ENCODE peak calls at places on chromosomes 7 and 10, in eight cellular contexts. M is GM12878, F is sigmoid colon, R is suprapubic skin, K is K562, U is stomach, B is esophagus muscularis mucosa, J is HepG2. G is an unnamed sample.

GRCh38 chr10:63633677-63634487 is 112.7 kb downstream of the REEP3 start:
- DNase-seq in M (no peak), F (no peak), R (no peak), K (peak), U (no peak), B (no peak), J (peak), G (no peak)

GRCh38 chr10:105506258-105506657 is 865.2 kb downstream of the SORCS3 start:
- DNase-seq in M (no peak), F (no peak), R (no peak), K (no peak), U (no peak), B (no peak), J (no peak), G (no peak)

GRCh38 chr10:114401195-114401741 is 3.0 kb downstream of the AFAP1L2 start:
- DNase-seq in M (no peak), F (peak), R (peak), K (no peak), U (peak), B (no peak), J (no peak), G (peak)

GRCh38 chr10:13105184-13105583 is 5.2 kb downstream of the OPTN start:
- DNase-seq in M (no peak), F (no peak), R (no peak), K (no peak), U (no peak), B (no peak), J (peak), G (no peak)

GRCh38 chr10:78770167-78771090 is 298.3 kb upstream of the ZMIZ1 start:
- DNase-seq in M (no peak), F (no peak), R (peak), K (no peak), U (no peak), B (no peak), J (no peak), G (no peak)

GRCh38 chr10:30182191-30183075 is 123.0 kb upstream of the JCAD start:
- DNase-seq in M (no peak), F (no peak), R (peak), K (no peak), U (no peak), B (no peak), J (peak), G (no peak)

GRCh38 chr7:128405345-128406146 is 4.2 kb downstream of the IMPDH1 start:
- DNase-seq in M (no peak), F (no peak), R (no peak), K (peak), U (peak), B (no peak), J (no peak), G (peak)

GRCh38 chr10:43250925-43251663 is 15.8 kb downstream of the RASGEF1A start:
- DNase-seq in M (no peak), F (peak), R (peak), K (no peak), U (peak), B (no peak), J (no peak), G (no peak)

GRCh38 chr7:72925546-72926120 is 738 bp downstream of the POM121 start:
- DNase-seq in M (no peak), F (no peak), R (no peak), K (no peak), U (no peak), B (peak), J (no peak), G (no peak)

GRCh38 chr7:147923841-147924240 is 666.7 kb upstream of the C7orf33 start:
- DNase-seq in M (no peak), F (no peak), R (no peak), K (no peak), U (no peak), B (no peak), J (no peak), G (no peak)

GRCh38 chr10:69250041-69250440 is 28.3 kb upstream of the HK1 start:
- DNase-seq in M (no peak), F (no peak), R (no peak), K (no peak), U (no peak), B (no peak), J (no peak), G (no peak)

GRCh38 chr7:16753102-16753931 is at the start of gene TSPAN13:
- DNase-seq in M (no peak), F (peak), R (peak), K (peak), U (peak), B (no peak), J (peak), G (peak)

GRCh38 chr10:12349628-12350166 is 350 bp downstream of the CAMK1D start:
- DNase-seq in M (no peak), F (peak), R (no peak), K (no peak), U (no peak), B (no peak), J (no peak), G (no peak)

GRCh38 chr7:38306914-38307313 is 33.5 kb upstream of the TARP start:
- DNase-seq in M (no peak), F (no peak), R (no peak), K (no peak), U (no peak), B (no peak), J (no peak), G (no peak)

GRCh38 chr7:129169705-129170319 is 18.6 kb upstream of the SMO start:
- DNase-seq in M (no peak), F (no peak), R (no peak), K (no peak), U (no peak), B (no peak), J (no peak), G (no peak)

GRCh38 chr7:112263519-112263918 is 57.0 kb downstream of the ZNF277 start:
- DNase-seq in M (no peak), F (no peak), R (no peak), K (no peak), U (no peak), B (no peak), J (no peak), G (no peak)

GRCh38 chr7:74542558-74543117 is 88.9 kb downstream of the GTF2IRD1 start:
- DNase-seq in M (no peak), F (no peak), R (no peak), K (no peak), U (peak), B (no peak), J (no peak), G (no peak)

DNA sequence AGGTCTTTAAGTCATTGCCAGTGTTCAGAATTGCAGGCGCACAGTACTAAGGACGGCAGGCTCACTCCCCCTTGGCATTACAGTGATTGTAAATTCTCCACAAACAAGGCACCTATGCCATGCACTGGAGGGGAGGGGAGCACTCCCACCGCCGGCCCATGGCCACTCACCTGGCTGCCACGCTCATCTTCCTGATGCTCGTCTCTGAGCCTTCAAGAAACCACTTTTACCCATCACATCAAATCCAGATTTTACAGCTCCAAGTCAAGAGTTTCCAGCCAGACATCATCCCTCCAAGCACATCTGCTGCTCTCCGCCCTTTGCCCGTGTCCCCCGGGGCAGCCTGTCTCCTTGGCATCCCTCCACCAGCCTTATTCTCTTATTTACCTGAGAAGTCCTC is 350.2 kb upstream of the SHH start:
- DNase-seq in M (no peak), F (no peak), R (no peak), K (no peak), U (no peak), B (no peak), J (no peak), G (no peak)
- TF ChIP-seq EP300 in M (no peak), F (no peak), R (no peak), K (no peak), U (no peak), B (no peak), J (no peak), G (no peak)

DNA sequence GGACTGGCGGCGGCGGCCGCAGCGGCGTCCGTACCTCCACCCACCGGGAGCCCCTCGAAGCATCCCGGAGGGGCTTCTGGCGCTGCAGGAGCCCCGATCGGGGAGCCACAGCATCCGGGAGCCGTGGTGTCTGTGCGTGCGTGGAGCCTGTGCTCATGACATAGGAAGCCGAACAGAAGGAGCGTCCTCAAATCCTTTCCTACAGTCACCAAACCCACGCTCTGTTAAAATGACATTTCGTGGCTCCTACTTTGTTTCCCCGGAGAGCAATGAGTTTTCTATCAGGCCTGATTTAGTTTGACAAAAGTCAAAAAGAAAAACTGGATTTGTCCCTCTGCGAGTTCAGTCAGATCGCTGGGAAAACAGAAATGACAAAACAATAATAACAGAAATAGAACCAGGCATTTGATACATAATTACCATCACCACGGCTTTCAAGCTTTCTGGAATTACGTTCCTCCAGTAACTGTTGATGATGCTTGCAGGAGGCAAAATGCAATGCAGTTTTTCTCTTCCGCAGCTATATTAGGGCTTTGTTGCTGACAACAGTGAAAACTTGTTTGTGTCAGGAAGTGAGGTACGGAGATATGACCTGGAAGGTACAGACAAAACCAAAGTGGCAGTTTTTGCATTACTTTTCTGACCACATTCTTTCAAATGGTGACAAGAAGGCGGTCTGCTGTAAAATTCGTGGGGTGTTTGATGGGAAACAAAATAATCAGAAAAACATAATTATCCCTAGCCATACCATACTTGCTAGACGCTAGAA is 219.3 kb upstream of the MKLN1 start:
- DNase-seq in M (no peak), F (no peak), R (no peak), K (peak), U (no peak), B (no peak), J (no peak), G (peak)
- TF ChIP-seq POLR2AphosphoS5 in M (peak), F (peak), R (no peak), K (no peak), U (peak), B (no peak), J (no peak), G (no peak)

GRCh38 chr7:35593896-35594295 is 101.0 kb downstream of the HERPUD2 start:
- DNase-seq in M (no peak), F (no peak), R (no peak), K (peak), U (no peak), B (no peak), J (peak), G (no peak)
- TF ChIP-seq EP300 in M (no peak), F (no peak), R (no peak), K (no peak), U (no peak), B (no peak), J (no peak), G (no peak)

DNA sequence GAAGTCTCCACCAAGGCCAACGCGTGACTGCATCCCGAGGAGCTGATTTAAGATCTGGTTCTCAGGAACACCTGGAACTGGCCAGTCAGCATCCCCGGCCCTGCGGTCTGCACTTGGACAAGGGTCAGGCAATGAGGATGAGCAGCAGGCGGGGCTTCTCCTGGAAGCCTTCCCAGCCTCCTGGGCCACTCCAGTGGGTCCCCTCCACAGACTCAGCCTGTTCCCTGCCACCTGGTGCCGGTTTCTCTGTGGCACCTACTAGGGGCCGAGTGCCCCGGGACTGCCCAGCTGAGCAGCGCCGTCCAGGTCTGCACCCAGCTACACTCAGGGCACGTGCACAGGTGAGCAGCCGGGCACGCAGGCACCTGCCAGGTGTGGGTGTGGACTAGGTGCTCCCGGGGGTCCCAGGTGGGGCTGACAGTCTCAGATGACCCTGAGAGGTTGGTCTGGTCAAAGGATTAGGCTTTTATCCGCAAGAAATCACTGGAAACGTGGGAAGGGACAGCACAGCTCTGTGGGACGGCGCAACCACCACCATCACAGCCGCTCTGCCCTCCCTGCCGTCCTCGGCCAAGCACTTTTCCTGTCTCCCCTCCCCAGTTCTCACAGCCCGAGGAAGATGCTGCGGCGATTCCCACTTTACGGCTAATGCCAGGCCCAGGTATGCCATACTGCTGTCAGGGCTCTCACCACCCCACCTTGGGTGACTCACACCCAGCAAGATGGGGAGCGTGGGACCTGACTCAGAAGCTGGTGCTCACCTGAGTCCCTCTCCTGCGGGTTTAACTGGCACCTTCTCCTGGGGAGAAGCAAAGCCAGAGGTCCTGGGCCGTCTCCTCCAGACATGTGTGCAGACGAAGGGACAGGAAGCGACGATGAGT is 166.0 kb downstream of the RNF216 start:
- DNase-seq in M (no peak), F (no peak), R (no peak), K (no peak), U (no peak), B (no peak), J (no peak), G (no peak)
- TF ChIP-seq POLR2AphosphoS5 in M (no peak), F (no peak), R (no peak), K (no peak), U (no peak), B (no peak), J (no peak), G (no peak)

GRCh38 chr7:55245271-55245723 is 119.8 kb upstream of the LANCL2 start:
- DNase-seq in M (no peak), F (no peak), R (no peak), K (no peak), U (no peak), B (peak), J (peak), G (no peak)
- TF ChIP-seq EP300 in M (no peak), F (no peak), R (no peak), K (no peak), U (no peak), B (no peak), J (no peak), G (no peak)

GRCh38 chr10:128043259-128044045 is 82.8 kb downstream of the MKI67 start:
- DNase-seq in M (no peak), F (peak), R (no peak), K (no peak), U (no peak), B (no peak), J (no peak), G (no peak)
- TF ChIP-seq POLR2AphosphoS5 in M (no peak), F (no peak), R (no peak), K (no peak), U (no peak), B (no peak), J (no peak), G (no peak)

DNA sequence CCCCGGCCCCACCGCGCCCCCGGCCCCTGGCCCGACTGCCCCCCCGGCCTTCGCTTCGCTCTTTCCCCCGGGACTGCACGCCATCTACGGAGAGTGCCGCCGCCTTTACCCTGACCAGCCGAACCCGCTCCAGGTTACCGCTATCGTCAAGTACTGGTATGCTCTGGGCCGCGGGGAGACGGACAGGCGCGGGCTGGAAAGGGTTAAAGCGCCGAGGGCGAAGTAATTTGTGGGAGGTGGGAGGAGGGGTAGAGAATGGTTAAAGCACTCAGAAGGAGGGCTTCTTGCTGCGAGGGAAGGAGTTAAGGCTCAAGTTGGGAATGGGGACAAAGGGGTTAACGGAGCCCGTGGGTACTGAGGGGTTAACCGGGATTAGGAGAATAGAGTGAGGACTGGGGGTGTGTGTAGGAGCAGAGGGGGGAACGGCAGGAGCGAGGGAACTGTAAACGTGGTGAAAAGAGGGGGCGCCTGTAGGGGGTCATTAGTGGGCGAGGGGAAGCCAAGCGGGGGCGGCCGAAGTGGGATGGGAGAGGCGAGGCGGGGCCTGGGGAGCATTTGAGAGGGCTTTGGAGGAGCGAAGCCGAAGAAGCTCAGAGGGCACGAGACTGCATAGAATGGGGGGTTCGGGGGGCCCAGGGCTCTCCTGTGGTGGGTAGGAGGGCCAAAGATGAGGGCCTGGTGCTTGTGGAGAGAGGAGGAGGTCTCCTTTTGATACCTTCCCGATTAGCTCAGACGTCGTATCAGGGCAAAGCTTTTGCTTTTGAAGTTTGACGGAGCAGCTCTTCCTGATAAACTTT is 605 bp downstream of the SUFU start:
- DNase-seq in M (no peak), F (peak), R (no peak), K (peak), U (peak), B (no peak), J (no peak), G (peak)
- TF ChIP-seq EP300 in M (no peak), F (no peak), R (no peak), K (no peak), U (no peak), B (no peak), J (no peak), G (no peak)

GRCh38 chr10:4685904-4686643 is 139.9 kb upstream of the AKR1E2 start:
- DNase-seq in M (no peak), F (no peak), R (no peak), K (no peak), U (no peak), B (no peak), J (no peak), G (no peak)
- TF ChIP-seq POLR2AphosphoS5 in M (no peak), F (no peak), R (no peak), K (no peak), U (no peak), B (no peak), J (no peak), G (no peak)

GRCh38 chr10:23197416-23197861 is 5.3 kb downstream of the PTF1A start:
- DNase-seq in M (no peak), F (no peak), R (no peak), K (no peak), U (no peak), B (peak), J (no peak), G (no peak)

GRCh38 chr10:23198610-23198939 is 6.5 kb downstream of the PTF1A start:
- DNase-seq in M (no peak), F (no peak), R (no peak), K (no peak), U (no peak), B (no peak), J (no peak), G (no peak)

GRCh38 chr10:23195846-23196200 is 3.7 kb downstream of the PTF1A start:
- DNase-seq in M (no peak), F (no peak), R (no peak), K (no peak), U (no peak), B (peak), J (no peak), G (no peak)

GRCh38 chr10:23196201-23196600 is 4.1 kb downstream of the PTF1A start:
- DNase-seq in M (no peak), F (no peak), R (no peak), K (no peak), U (no peak), B (peak), J (no peak), G (no peak)

DNA sequence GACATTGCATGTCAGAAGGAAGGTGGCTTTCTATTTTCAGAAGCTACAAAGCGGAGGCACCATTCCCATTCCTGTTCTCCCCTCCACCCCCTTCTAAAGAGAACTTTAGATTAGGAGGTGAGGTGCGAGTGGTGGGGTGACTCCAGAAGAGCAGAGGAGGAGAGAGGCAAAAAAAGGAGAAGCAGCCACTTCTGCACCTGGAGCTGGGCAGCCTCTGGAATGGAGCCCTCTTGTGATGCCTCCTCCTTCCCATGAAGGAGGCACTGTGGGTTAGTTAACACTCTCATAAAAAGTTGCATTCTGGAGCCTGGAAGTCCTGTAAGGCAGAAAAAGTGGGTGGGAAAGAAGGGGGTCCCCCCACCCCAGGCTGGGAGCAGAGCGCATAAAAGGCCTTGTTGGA is 4.8 kb downstream of the PTF1A start:
- DNase-seq in M (no peak), F (no peak), R (no peak), K (no peak), U (no peak), B (peak), J (no peak), G (no peak)
- TF ChIP-seq EP300 in M (no peak), F (no peak), R (no peak), K (no peak), U (no peak), B (no peak), J (no peak), G (no peak)

GRCh38 chr10:28624351-28624750 is 53.0 kb upstream of the BAMBI start:
- DNase-seq in M (no peak), F (no peak), R (no peak), K (no peak), U (no peak), B (no peak), J (no peak), G (no peak)
- TF ChIP-seq POLR2AphosphoS5 in M (peak), F (no peak), R (no peak), K (no peak), U (no peak), B (no peak), J (no peak), G (no peak)

G was measured in transverse colon.